ENCODE peak calls at places on chromosomes 3 and 15, in nine cellular contexts. G is Calu3; N is A549; K is retina; Z is T-helper 2 cell; J is GM12864; H is endothelial cell; E is fibroblast of the conjunctiva; R is CD4-positive, alpha-beta T cell. I is an unnamed sample.

GRCh38 chr3:185968168-185968567 is 30.4 kb upstream of the TRA2B start:
- DNase-seq in J (no peak), G (no peak), K (no peak), H (no peak), E (no peak), Z (no peak), R (no peak), N (no peak), I (no peak)

GRCh38 chr3:107683447-107683846 is 160.7 kb downstream of the BBX start:
- DNase-seq in K (no peak), Z (no peak), N (no peak), E (no peak), R (no peak), H (no peak), G (no peak), J (no peak), I (no peak)

GRCh38 chr3:11022115-11022514 is 29.6 kb downstream of the SLC6A1 start:
- DNase-seq in N (no peak), G (no peak), R (no peak), Z (no peak), H (no peak), J (no peak), K (no peak), E (no peak), I (no peak)

GRCh38 chr3:88000853-88001252 is 58.0 kb downstream of the CGGBP1 start:
- DNase-seq in H (peak; percentile 22), N (no peak), K (peak; percentile 25), R (no peak), J (peak; percentile 16), G (peak; percentile 44), Z (no peak), E (no peak), I (no peak)

GRCh38 chr3:17605032-17605431 is 137.4 kb downstream of the TBC1D5 start:
- DNase-seq in E (peak; percentile 18), G (no peak), J (no peak), Z (no peak), K (no peak), N (peak; percentile 50), R (no peak), H (no peak), I (no peak)

GRCh38 chr3:105417538-105418289 is 51.0 kb downstream of the ALCAM start:
- DNase-seq in K (no peak), Z (no peak), J (no peak), G (no peak), N (no peak), E (no peak), R (no peak), H (no peak), I (no peak)

GRCh38 chr15:36755341-36755740 is 175.9 kb downstream of the CDIN1 start:
- DNase-seq in K (no peak), J (no peak), H (no peak), Z (no peak), R (no peak), G (no peak), E (no peak), N (no peak), I (no peak)

GRCh38 chr3:127964053-127964452 is 49.0 kb downstream of the KBTBD12 start:
- DNase-seq in K (no peak), G (no peak), E (no peak), N (peak; percentile 4), H (no peak), Z (no peak), J (no peak), R (no peak), I (no peak)

GRCh38 chr15:90729266-90729665 is 12.1 kb downstream of the BLM start:
- DNase-seq in R (no peak), G (no peak), H (no peak), J (no peak), N (no peak), E (no peak), K (no peak), Z (no peak), I (no peak)